ENCODE peak calls at places on chromosomes 12 and 14, in six cellular contexts. One of them, this sample, is unnamed.
A peak's percentile ranks its signal among the peaks of the same experiment; 100 is the strongest.

GRCh38 chr12:130127527-130127908 is 34.7 kb upstream of the FZD10 start:
- DNase-seq in choroid plexus epithelial cell: no peak
- DNase-seq in stimulated activated CD8-positive, alpha-beta memory T cell treated with anti-CD3 and anti-CD28 coated beads, Interleukin-15, amount 100 ng/mL, for 1 hour: no peak
- DNase-seq in head of caudate nucleus: no peak
- DNase-seq in osteocyte: no peak
- DNase-seq in neural progenitor cell: no peak
- DNase-seq in this sample: peak; percentile 35

GRCh38 chr14:54627718-54628345 is 60.9 kb downstream of the SAMD4A start:
- DNase-seq in stimulated activated CD8-positive, alpha-beta memory T cell treated with anti-CD3 and anti-CD28 coated beads, Interleukin-15, amount 100 ng/mL, for 1 hour: no peak
- DNase-seq in choroid plexus epithelial cell: peak; percentile 78
- DNase-seq in neural progenitor cell: peak; percentile 56
- DNase-seq in osteocyte: no peak
- DNase-seq in head of caudate nucleus: no peak
- DNase-seq in this sample: no peak

GRCh38 chr12:51388066-51388799 is 3.0 kb downstream of the GALNT6 start:
- DNase-seq in stimulated activated CD8-positive, alpha-beta memory T cell treated with anti-CD3 and anti-CD28 coated beads, Interleukin-15, amount 100 ng/mL, for 1 hour: no peak
- DNase-seq in choroid plexus epithelial cell: peak; percentile 61
- DNase-seq in neural progenitor cell: no peak
- DNase-seq in osteocyte: no peak
- DNase-seq in head of caudate nucleus: no peak
- DNase-seq in this sample: peak; percentile 17

GRCh38 chr14:67650694-67651093 is 23.7 kb downstream of the VTI1B start:
- DNase-seq in osteocyte: no peak
- DNase-seq in stimulated activated CD8-positive, alpha-beta memory T cell treated with anti-CD3 and anti-CD28 coated beads, Interleukin-15, amount 100 ng/mL, for 1 hour: no peak
- DNase-seq in neural progenitor cell: no peak
- DNase-seq in choroid plexus epithelial cell: peak; percentile 78
- DNase-seq in head of caudate nucleus: no peak
- DNase-seq in this sample: no peak

GRCh38 chr12:121926874-121927706 is 8.7 kb downstream of the CFAP251 start:
- DNase-seq in choroid plexus epithelial cell: no peak
- DNase-seq in stimulated activated CD8-positive, alpha-beta memory T cell treated with anti-CD3 and anti-CD28 coated beads, Interleukin-15, amount 100 ng/mL, for 1 hour: no peak
- DNase-seq in neural progenitor cell: no peak
- DNase-seq in osteocyte: no peak
- DNase-seq in head of caudate nucleus: no peak
- DNase-seq in this sample: no peak

GRCh38 chr14:54840336-54840735 is 62.3 kb downstream of the GCH1 start:
- DNase-seq in neural progenitor cell: no peak
- DNase-seq in osteocyte: no peak
- DNase-seq in head of caudate nucleus: no peak
- DNase-seq in choroid plexus epithelial cell: no peak
- DNase-seq in stimulated activated CD8-positive, alpha-beta memory T cell treated with anti-CD3 and anti-CD28 coated beads, Interleukin-15, amount 100 ng/mL, for 1 hour: no peak
- DNase-seq in this sample: no peak

GRCh38 chr12:1540690-1541089 is 53.7 kb downstream of the FBXL14 start:
- DNase-seq in head of caudate nucleus: no peak
- DNase-seq in neural progenitor cell: no peak
- DNase-seq in osteocyte: no peak
- DNase-seq in stimulated activated CD8-positive, alpha-beta memory T cell treated with anti-CD3 and anti-CD28 coated beads, Interleukin-15, amount 100 ng/mL, for 1 hour: no peak
- DNase-seq in choroid plexus epithelial cell: no peak
- DNase-seq in this sample: no peak

GRCh38 chr14:64324461-64325255 is 30.5 kb upstream of the ESR2 start:
- DNase-seq in stimulated activated CD8-positive, alpha-beta memory T cell treated with anti-CD3 and anti-CD28 coated beads, Interleukin-15, amount 100 ng/mL, for 1 hour: no peak
- DNase-seq in osteocyte: no peak
- DNase-seq in head of caudate nucleus: no peak
- DNase-seq in neural progenitor cell: no peak
- DNase-seq in choroid plexus epithelial cell: peak; percentile 61
- DNase-seq in this sample: no peak

GRCh38 chr12:117051380-117051779 is 47.8 kb downstream of the TESC start:
- DNase-seq in neural progenitor cell: no peak
- DNase-seq in choroid plexus epithelial cell: no peak
- DNase-seq in head of caudate nucleus: no peak
- DNase-seq in stimulated activated CD8-positive, alpha-beta memory T cell treated with anti-CD3 and anti-CD28 coated beads, Interleukin-15, amount 100 ng/mL, for 1 hour: no peak
- DNase-seq in osteocyte: no peak
- DNase-seq in this sample: no peak

GRCh38 chr12:8678661-8679111 is 16.1 kb upstream of the MFAP5 start:
- DNase-seq in choroid plexus epithelial cell: peak; percentile 40
- DNase-seq in stimulated activated CD8-positive, alpha-beta memory T cell treated with anti-CD3 and anti-CD28 coated beads, Interleukin-15, amount 100 ng/mL, for 1 hour: no peak
- DNase-seq in neural progenitor cell: no peak
- DNase-seq in osteocyte: no peak
- DNase-seq in head of caudate nucleus: no peak
- DNase-seq in this sample: no peak

GRCh38 chr12:55072093-55072492 is 52.3 kb downstream of the NEUROD4 start:
- DNase-seq in stimulated activated CD8-positive, alpha-beta memory T cell treated with anti-CD3 and anti-CD28 coated beads, Interleukin-15, amount 100 ng/mL, for 1 hour: peak; percentile 68
- DNase-seq in osteocyte: no peak
- DNase-seq in neural progenitor cell: peak; percentile 79
- DNase-seq in head of caudate nucleus: peak; percentile 71
- DNase-seq in choroid plexus epithelial cell: peak; percentile 14
- DNase-seq in this sample: peak; percentile 10

GRCh38 chr12:83575326-83575725 is 888.6 kb downstream of the TMTC2 start:
- DNase-seq in stimulated activated CD8-positive, alpha-beta memory T cell treated with anti-CD3 and anti-CD28 coated beads, Interleukin-15, amount 100 ng/mL, for 1 hour: no peak
- DNase-seq in osteocyte: no peak
- DNase-seq in head of caudate nucleus: no peak
- DNase-seq in neural progenitor cell: no peak
- DNase-seq in choroid plexus epithelial cell: no peak
- DNase-seq in this sample: no peak

GRCh38 chr14:31770271-31770670 is 209.1 kb downstream of the NUBPL start:
- DNase-seq in stimulated activated CD8-positive, alpha-beta memory T cell treated with anti-CD3 and anti-CD28 coated beads, Interleukin-15, amount 100 ng/mL, for 1 hour: no peak
- DNase-seq in choroid plexus epithelial cell: peak; percentile 46
- DNase-seq in head of caudate nucleus: no peak
- DNase-seq in neural progenitor cell: no peak
- DNase-seq in osteocyte: no peak
- DNase-seq in this sample: no peak